ENCODE peak calls at places on chromosomes 2 and 18, in four cellular contexts. A, I, K and L are unnamed samples.

GRCh38 chr2:227617316-227618250 is at the start of gene SCYGR4:
- DNase-seq in A (no peak), I (no peak), K (no peak), L (no peak)

GRCh38 chr2:239054921-239055320 is 207.0 kb downstream of the TWIST2 start:
- DNase-seq in A (no peak), I (no peak), K (no peak), L (no peak)

GRCh38 chr2:159054032-159054334 is 85.5 kb downstream of the TANC1 start:
- DNase-seq in A (no peak), I (no peak), K (peak; percentile 40), L (no peak)

GRCh38 chr18:63963610-63964256 is 6.1 kb upstream of the SERPINB8 start:
- DNase-seq in A (peak; percentile 76), I (no peak), K (peak; percentile 15), L (peak; percentile 71)

GRCh38 chr2:174024524-174025270 is 59.5 kb upstream of the SP3 start:
- DNase-seq in A (peak; percentile 44), I (no peak), K (no peak), L (no peak)

GRCh38 chr2:33219850-33220275 is 256.6 kb upstream of the RASGRP3 start:
- DNase-seq in A (peak; percentile 46), I (no peak), K (no peak), L (no peak)

GRCh38 chr2:50786345-50786744 is 245.6 kb downstream of the NRXN1 start:
- DNase-seq in A (no peak), I (no peak), K (no peak), L (no peak)

GRCh38 chr2:22035333-22035964 is 911.7 kb downstream of the TDRD15 start:
- DNase-seq in A (no peak), I (no peak), K (peak; percentile 27), L (no peak)

GRCh38 chr2:187338679-187339121 is 109.4 kb downstream of the CALCRL start:
- DNase-seq in A (no peak), I (no peak), K (peak; percentile 5), L (no peak)

GRCh38 chr2:131010566-131010965 is 82.7 kb downstream of the FAM168B start:
- DNase-seq in A (no peak), I (no peak), K (no peak), L (no peak)

GRCh38 chr18:21012308-21012707 is 99.3 kb downstream of the ROCK1 start:
- DNase-seq in A (no peak), I (no peak), K (no peak), L (no peak)

GRCh38 chr18:51275712-51276473 is 78.4 kb upstream of the MEX3C start:
- DNase-seq in A (no peak), I (no peak), K (no peak), L (peak; percentile 37)

GRCh38 chr2:189613077-189613636 is 32.6 kb upstream of the SLC40A1 start:
- DNase-seq in A (no peak), I (no peak), K (no peak), L (no peak)

GRCh38 chr2:216603010-216603883 is 30.0 kb upstream of the IGFBP2 start:
- DNase-seq in A (peak; percentile 64), I (no peak), K (no peak), L (no peak)

GRCh38 chr18:24265502-24266064 is 126.7 kb downstream of the CABYR start:
- DNase-seq in A (no peak), I (no peak), K (no peak), L (no peak)

GRCh38 chr2:7133521-7133920 is 216.3 kb downstream of the RNF144A start:
- DNase-seq in A (peak; percentile 21), I (no peak), K (peak; percentile 37), L (no peak)

GRCh38 chr2:215138466-215138865 is at the start of gene ABCA12:
- DNase-seq in A (no peak), I (no peak), K (no peak), L (no peak)

GRCh38 chr2:175744000-175744399 is 258.1 kb downstream of the LNPK start:
- DNase-seq in A (no peak), I (no peak), K (no peak), L (no peak)

GRCh38 chr18:70420151-70420898 is 131.5 kb downstream of the SOCS6 start:
- DNase-seq in A (no peak), I (no peak), K (no peak), L (no peak)

GRCh38 chr2:215831296-215831913 is 181.9 kb downstream of the MREG start:
- DNase-seq in A (no peak), I (no peak), K (no peak), L (no peak)

GRCh38 chr2:147531299-147531698 is 313.5 kb upstream of the ACVR2A start:
- DNase-seq in A (no peak), I (no peak), K (no peak), L (no peak)

GRCh38 chr18:55272510-55273243 is 313.4 kb upstream of the CCDC68 start:
- DNase-seq in A (no peak), I (no peak), K (no peak), L (no peak)

GRCh38 chr2:28716265-28716865 is 35.3 kb upstream of the PPP1CB start:
- DNase-seq in A (peak; percentile 93), I (no peak), K (peak; percentile 67), L (no peak)

GRCh38 chr2:106863387-106863786 is 22.6 kb downstream of the ST6GAL2 start:
- DNase-seq in A (peak; percentile 60), I (no peak), K (no peak), L (no peak)

GRCh38 chr18:21502661-21503060 is 97.8 kb downstream of the ESCO1 start:
- DNase-seq in A (no peak), I (no peak), K (no peak), L (no peak)

GRCh38 chr2:157032019-157032418 is 225.5 kb upstream of the GALNT5 start:
- DNase-seq in A (peak; percentile 96), I (no peak), K (peak; percentile 1), L (no peak)

DNA sequence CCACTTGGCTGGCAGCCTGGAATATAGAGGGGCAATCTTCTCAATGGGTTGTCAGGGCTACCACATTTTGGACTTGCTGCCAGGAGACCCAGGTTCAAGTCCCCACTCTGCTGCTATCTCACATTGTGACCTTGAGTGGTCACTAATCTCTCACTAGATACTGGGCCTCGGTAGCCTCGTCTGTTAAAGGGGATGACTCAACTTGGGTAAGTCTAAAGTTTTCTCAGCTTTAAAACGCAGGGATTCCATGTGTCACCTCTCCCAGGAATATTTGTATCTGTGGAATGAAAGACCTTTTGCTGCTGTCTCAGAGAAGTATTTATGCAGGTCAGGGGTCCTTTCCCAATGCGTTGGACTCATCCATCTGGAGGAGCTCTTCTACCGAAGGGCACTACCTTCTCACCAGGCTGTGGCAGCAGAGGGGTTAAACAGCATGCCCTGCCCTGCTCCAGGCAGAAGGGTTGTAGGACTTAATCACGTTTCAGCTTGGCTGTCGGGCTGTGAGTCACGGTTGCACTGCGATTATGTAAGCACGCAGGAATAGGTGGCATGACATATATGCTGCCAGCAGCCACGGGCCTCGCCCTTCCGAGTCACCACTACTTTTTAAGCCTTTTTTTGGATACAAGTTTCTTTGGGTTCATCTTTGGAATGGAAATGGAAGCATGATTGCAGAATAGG is 86.5 kb downstream of the SEMA4F start:
- DNase-seq in A (peak; percentile 98), I (no peak), K (no peak), L (no peak)
- H3K4me2 ChIP-seq in A (peak overlapping the region; percentile 73), I (no peak overlapping the region), K (peak overlapping the region; percentile 62), L (no peak overlapping the region)

GRCh38 chr18:58714821-58715220 is 43.6 kb downstream of the MALT1 start:
- DNase-seq in A (no peak), I (no peak), K (no peak), L (no peak)

GRCh38 chr18:58712930-58713329 is 41.7 kb downstream of the MALT1 start:
- DNase-seq in A (no peak), I (no peak), K (no peak), L (no peak)

GRCh38 chr18:58716046-58716766 is 44.9 kb downstream of the MALT1 start:
- DNase-seq in A (no peak), I (no peak), K (no peak), L (no peak)

GRCh38 chr18:58714259-58714658 is 43.0 kb downstream of the MALT1 start:
- DNase-seq in A (no peak), I (no peak), K (no peak), L (no peak)

DNA sequence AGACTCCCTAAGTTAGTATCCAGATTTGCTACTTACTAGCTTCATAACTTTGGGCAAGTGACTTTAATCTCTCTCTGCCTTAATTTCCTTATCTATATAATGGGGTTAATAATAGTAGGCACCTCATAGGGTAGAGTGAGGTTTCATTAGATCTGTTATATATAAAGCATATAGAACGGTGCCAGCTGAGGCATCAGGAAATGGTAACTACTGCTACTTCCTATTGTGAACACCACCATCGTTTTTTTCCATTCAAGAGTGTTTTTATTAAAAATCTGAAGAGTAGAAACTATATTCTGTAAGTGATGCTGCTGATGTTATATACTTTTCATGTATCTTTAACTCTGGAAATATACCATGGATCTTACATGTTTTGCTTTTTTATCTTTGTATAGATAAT is 44.3 kb downstream of the MALT1 start:
- DNase-seq in A (no peak), I (no peak), K (no peak), L (no peak)
- H3K4me2 ChIP-seq in A (no peak overlapping the region), I (no peak overlapping the region), K (no peak overlapping the region), L (no peak overlapping the region)

GRCh38 chr2:137185378-137186078 is 420.2 kb downstream of the THSD7B start:
- DNase-seq in A (no peak), I (no peak), K (no peak), L (no peak)
- H3K4me2 ChIP-seq in A (no peak overlapping the region), I (no peak overlapping the region), K (no peak overlapping the region), L (no peak overlapping the region)

DNA sequence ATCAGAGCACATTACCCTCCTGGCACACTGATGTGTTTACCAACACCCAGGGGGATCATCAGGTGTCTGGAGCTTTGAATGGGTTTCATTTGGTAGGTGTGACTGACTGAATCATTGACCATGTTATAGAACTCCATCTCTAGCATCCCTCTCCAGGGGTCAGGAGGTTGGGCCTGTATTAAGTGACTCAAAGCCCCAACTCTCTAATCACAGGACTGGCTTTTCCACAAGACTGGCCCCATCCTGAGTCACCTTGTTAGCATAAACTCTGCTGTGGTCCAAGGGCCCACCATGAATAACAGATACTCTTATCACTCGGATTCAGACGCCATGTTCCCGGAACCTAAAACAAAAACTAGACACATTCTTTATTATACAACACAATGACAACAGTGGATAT is 125.9 kb upstream of the NDUFV2 start:
- DNase-seq in A (no peak), I (no peak), K (no peak), L (no peak)
- H3K4me2 ChIP-seq in A (no peak overlapping the region), I (no peak overlapping the region), K (no peak overlapping the region), L (no peak overlapping the region)

DNA sequence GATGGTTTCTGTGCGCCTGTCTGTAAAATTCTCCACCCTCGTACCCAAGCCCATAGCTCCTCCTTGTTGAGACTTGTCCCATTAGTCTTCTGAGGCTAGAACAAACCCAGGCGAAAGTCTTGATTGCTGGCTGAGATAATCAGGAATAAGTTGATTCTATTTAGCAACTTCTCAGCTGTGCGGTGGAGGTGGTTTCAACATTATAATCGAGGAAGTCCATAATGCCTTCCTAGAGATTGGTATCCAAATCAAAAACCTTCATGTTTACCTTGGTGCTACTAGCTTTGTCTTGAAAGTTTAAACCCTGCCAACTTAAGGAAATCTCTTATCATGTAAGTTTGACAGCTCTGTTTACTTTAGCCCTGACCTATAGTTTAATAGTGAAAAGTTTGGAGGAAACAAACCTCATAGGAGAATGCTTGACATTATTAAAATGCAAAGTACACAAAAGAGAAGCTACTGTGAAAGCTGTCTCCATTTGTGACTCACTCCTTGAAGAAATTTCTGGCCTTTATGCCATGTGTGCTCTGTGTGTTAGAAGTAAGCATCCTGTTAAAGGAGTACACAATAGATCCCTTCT is 36.6 kb upstream of the DSC1 start:
- DNase-seq in A (peak; percentile 73), I (no peak), K (no peak), L (no peak)
- H3K4me2 ChIP-seq in A (peak overlapping the region; percentile 58), I (no peak overlapping the region), K (no peak overlapping the region), L (no peak overlapping the region)